ENCODE peak calls at places on chromosomes 5 and 9, in four cellular contexts. One of them, this sample, is unnamed.

GRCh38 chr9:93306579-93307091 is 122.7 kb downstream of the WNK2 start:
- DNase-seq in osteoblast: peak
- DNase-seq in bronchial epithelial cell: no peak
- DNase-seq in H1: peak
- DNase-seq in this sample: no peak

GRCh38 chr9:120109242-120109641 is 470.7 kb downstream of the CDK5RAP2 start:
- DNase-seq in osteoblast: no peak
- DNase-seq in bronchial epithelial cell: no peak
- DNase-seq in H1: peak
- DNase-seq in this sample: no peak

GRCh38 chr9:27371382-27371781 is 74.4 kb upstream of the EQTN start:
- DNase-seq in osteoblast: no peak
- DNase-seq in bronchial epithelial cell: peak
- DNase-seq in H1: no peak
- DNase-seq in this sample: peak

GRCh38 chr9:981491-981898 is 5.0 kb downstream of the DMRT3 start:
- DNase-seq in osteoblast: no peak
- DNase-seq in bronchial epithelial cell: no peak
- DNase-seq in H1: peak
- DNase-seq in this sample: no peak

GRCh38 chr9:93940951-93941350 is 14.2 kb downstream of the BARX1 start:
- DNase-seq in osteoblast: no peak
- DNase-seq in bronchial epithelial cell: no peak
- DNase-seq in H1: no peak
- DNase-seq in this sample: no peak

GRCh38 chr5:150603491-150603890 is 37.0 kb upstream of the SYNPO start:
- DNase-seq in osteoblast: peak
- DNase-seq in bronchial epithelial cell: no peak
- DNase-seq in H1: no peak
- DNase-seq in this sample: no peak

GRCh38 chr5:176881816-176882565 is 17.2 kb downstream of the HK3 start:
- DNase-seq in osteoblast: peak
- DNase-seq in bronchial epithelial cell: no peak
- DNase-seq in H1: no peak
- DNase-seq in this sample: no peak

GRCh38 chr5:59587489-59588337 is 305.8 kb downstream of the PDE4D start:
- DNase-seq in osteoblast: peak
- DNase-seq in bronchial epithelial cell: peak
- DNase-seq in H1: peak
- DNase-seq in this sample: peak

DNA sequence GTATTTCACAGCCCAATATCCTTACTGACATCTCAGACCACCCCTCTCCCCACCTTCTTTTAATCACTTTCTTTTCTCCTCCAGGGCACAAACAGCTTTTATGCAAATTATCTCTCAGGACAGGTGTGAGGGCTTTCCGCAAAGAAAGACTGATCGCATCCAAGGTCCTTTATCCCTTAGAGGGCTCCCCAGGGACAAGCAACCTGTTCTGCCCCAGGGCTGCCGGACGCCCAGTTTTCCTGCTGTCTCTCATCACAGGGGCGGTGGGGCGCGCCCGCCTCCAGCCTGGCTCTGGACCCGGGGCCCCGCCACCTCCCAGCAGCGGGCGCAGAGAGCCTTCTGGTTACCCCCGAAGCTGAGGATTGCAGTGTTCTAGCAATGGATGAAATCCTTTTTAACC is 266.1 kb downstream of the CWC27 start:
- DNase-seq in osteoblast: no peak
- DNase-seq in bronchial epithelial cell: no peak
- DNase-seq in H1: peak
- DNase-seq in this sample: no peak
- H3K4me3 ChIP-seq in osteoblast: peak
- H3K4me3 ChIP-seq in bronchial epithelial cell: peak
- H3K4me3 ChIP-seq in H1: peak
- H3K4me3 ChIP-seq in this sample: peak

GRCh38 chr9:136326777-136327312 is 494 bp upstream of the GPSM1 start:
- DNase-seq in osteoblast: no peak
- DNase-seq in bronchial epithelial cell: no peak
- DNase-seq in H1: no peak
- DNase-seq in this sample: no peak

GRCh38 chr9:136328011-136328621 is 777 bp downstream of the GPSM1 start:
- DNase-seq in osteoblast: peak
- DNase-seq in bronchial epithelial cell: peak
- DNase-seq in H1: no peak
- DNase-seq in this sample: peak

GRCh38 chr9:136326061-136326776 is 1.1 kb upstream of the GPSM1 start:
- DNase-seq in osteoblast: peak
- DNase-seq in bronchial epithelial cell: no peak
- DNase-seq in H1: peak
- DNase-seq in this sample: no peak

GRCh38 chr9:136328622-136329041 is 1.3 kb downstream of the GPSM1 start:
- DNase-seq in osteoblast: peak
- DNase-seq in bronchial epithelial cell: no peak
- DNase-seq in H1: no peak
- DNase-seq in this sample: no peak

GRCh38 chr9:136327313-136327971 is at the start of gene GPSM1:
- DNase-seq in osteoblast: peak
- DNase-seq in bronchial epithelial cell: no peak
- DNase-seq in H1: no peak
- DNase-seq in this sample: peak
- TF ChIP-seq CTCF in osteoblast: no peak
- TF ChIP-seq CTCF in bronchial epithelial cell: no peak
- TF ChIP-seq CTCF in H1: no peak
- TF ChIP-seq CTCF in this sample: no peak

GRCh38 chr9:83955985-83956287 is 24.1 kb downstream of the HNRNPK start:
- DNase-seq in osteoblast: no peak
- DNase-seq in bronchial epithelial cell: no peak
- DNase-seq in H1: no peak
- DNase-seq in this sample: no peak

GRCh38 chr9:83957029-83957513 is 22.9 kb downstream of the HNRNPK start:
- DNase-seq in osteoblast: no peak
- DNase-seq in bronchial epithelial cell: no peak
- DNase-seq in H1: no peak
- DNase-seq in this sample: no peak

GRCh38 chr9:83960991-83961390 is 19.0 kb downstream of the HNRNPK start:
- DNase-seq in osteoblast: no peak
- DNase-seq in bronchial epithelial cell: no peak
- DNase-seq in H1: no peak
- DNase-seq in this sample: no peak

GRCh38 chr9:83959061-83959460 is 21.0 kb downstream of the HNRNPK start:
- DNase-seq in osteoblast: peak
- DNase-seq in bronchial epithelial cell: no peak
- DNase-seq in H1: no peak
- DNase-seq in this sample: peak

GRCh38 chr9:83956288-83957028 is 23.6 kb downstream of the HNRNPK start:
- DNase-seq in osteoblast: peak
- DNase-seq in bronchial epithelial cell: no peak
- DNase-seq in H1: no peak
- DNase-seq in this sample: peak
- H3K4me3 ChIP-seq in osteoblast: peak
- H3K4me3 ChIP-seq in bronchial epithelial cell: peak
- H3K4me3 ChIP-seq in H1: peak
- H3K4me3 ChIP-seq in this sample: peak

GRCh38 chr5:107352576-107352975 is 318.2 kb downstream of the EFNA5 start:
- DNase-seq in osteoblast: no peak
- DNase-seq in bronchial epithelial cell: no peak
- DNase-seq in H1: no peak
- DNase-seq in this sample: no peak
- TF ChIP-seq CTCF in osteoblast: no peak
- TF ChIP-seq CTCF in bronchial epithelial cell: no peak
- TF ChIP-seq CTCF in H1: no peak
- TF ChIP-seq CTCF in this sample: no peak

GRCh38 chr9:131676431-131676972 is 63.4 kb downstream of the RAPGEF1 start:
- DNase-seq in osteoblast: peak
- DNase-seq in bronchial epithelial cell: no peak
- DNase-seq in H1: no peak
- DNase-seq in this sample: no peak
- H3K4me3 ChIP-seq in osteoblast: no peak
- H3K4me3 ChIP-seq in bronchial epithelial cell: no peak
- H3K4me3 ChIP-seq in H1: no peak
- H3K4me3 ChIP-seq in this sample: no peak

DNA sequence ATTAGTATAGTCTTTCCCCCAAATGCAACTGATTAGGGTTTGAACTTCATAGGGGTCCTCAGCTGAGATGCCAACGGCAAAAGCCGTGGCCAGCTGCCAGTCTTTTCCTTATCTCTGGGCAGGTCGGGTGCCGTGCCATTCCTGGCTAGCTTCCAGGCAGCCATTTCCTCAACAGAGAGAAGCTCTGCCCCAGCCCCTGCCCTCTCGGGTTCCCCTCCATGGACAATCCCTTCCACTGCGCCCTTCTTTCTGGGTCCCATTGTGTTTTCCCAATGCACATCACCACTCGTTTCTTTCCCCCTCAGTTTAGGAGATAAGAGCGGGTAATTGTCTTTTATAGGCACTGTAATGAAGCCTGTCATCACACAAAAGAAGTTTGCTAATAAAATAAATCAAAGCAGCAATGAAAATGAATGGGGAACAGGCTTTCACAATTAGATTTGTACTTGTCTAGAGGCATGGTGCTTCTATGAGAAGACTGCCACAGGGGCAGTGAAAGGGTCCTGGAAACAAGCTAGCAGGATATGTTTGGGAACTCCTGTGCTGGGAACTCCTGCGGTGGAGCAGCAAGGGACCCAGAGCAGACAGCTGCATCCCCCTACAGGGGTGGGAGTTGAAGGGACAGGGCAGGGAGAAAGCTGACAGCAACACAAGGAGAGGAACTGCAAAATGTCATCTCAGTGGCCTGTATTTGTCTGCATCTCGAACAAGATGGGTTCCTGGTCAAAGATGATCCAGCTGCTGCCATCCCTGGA is 48.0 kb upstream of the SAP30L start:
- DNase-seq in osteoblast: no peak
- DNase-seq in bronchial epithelial cell: no peak
- DNase-seq in H1: no peak
- DNase-seq in this sample: no peak
- TF ChIP-seq CTCF in osteoblast: no peak
- TF ChIP-seq CTCF in bronchial epithelial cell: peak
- TF ChIP-seq CTCF in H1: no peak
- TF ChIP-seq CTCF in this sample: no peak

GRCh38 chr5:180785794-180786221 is 16.8 kb downstream of the MGAT1 start:
- DNase-seq in osteoblast: peak
- DNase-seq in bronchial epithelial cell: peak
- DNase-seq in H1: peak
- DNase-seq in this sample: peak
- H3K4me3 ChIP-seq in osteoblast: peak
- H3K4me3 ChIP-seq in bronchial epithelial cell: no peak
- H3K4me3 ChIP-seq in H1: peak
- H3K4me3 ChIP-seq in this sample: no peak

GRCh38 chr9:137458194-137459146 is 664 bp downstream of the NSMF start:
- DNase-seq in osteoblast: peak
- DNase-seq in bronchial epithelial cell: no peak
- DNase-seq in H1: no peak
- DNase-seq in this sample: peak

GRCh38 chr9:137459147-137459600 is at the start of gene NSMF:
- DNase-seq in osteoblast: peak
- DNase-seq in bronchial epithelial cell: peak
- DNase-seq in H1: peak
- DNase-seq in this sample: peak

GRCh38 chr9:137456864-137457405 is 2.2 kb downstream of the NSMF start:
- DNase-seq in osteoblast: no peak
- DNase-seq in bronchial epithelial cell: no peak
- DNase-seq in H1: no peak
- DNase-seq in this sample: no peak

GRCh38 chr9:137456061-137456863 is 2.9 kb downstream of the NSMF start:
- DNase-seq in osteoblast: peak
- DNase-seq in bronchial epithelial cell: no peak
- DNase-seq in H1: no peak
- DNase-seq in this sample: no peak

DNA sequence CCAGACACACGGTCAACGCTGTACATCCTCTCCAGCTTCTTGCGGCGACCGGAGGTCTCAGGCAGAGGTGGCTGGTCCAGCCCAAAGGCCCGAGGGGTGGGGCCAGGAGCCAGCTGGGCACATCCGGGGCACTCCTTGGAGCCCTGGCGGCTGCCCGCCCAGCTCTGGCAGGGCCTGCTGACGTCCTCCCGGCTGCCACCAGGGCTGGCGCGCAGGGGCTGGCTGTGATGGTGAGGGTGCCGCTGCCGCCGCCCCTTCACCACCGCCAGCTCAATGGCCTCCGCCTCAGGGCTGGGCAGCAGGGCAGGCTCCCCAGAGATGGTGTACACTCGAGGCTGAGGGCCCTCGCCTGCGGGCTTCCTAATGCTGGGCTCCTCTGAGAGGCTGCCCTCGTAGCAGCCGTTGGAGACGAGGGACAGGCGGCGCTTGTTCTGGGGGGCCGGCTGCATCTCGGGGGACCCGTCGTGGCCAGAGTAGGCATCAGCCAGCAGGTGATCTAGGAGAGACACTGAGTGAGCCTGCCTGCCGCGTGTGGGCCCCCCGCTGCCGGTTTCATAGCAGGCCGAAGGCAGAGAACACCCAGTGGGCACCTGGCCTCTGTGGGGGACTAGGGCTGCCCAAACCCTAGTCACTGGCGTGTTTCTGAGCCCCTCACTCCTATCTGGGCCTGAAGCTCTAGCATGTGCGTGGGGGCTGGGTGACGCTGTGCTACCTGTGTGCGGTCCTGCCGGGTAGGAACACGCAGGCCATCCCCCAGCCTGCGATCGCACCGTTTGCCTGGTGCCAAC is 1.5 kb downstream of the NSMF start:
- DNase-seq in osteoblast: peak
- DNase-seq in bronchial epithelial cell: no peak
- DNase-seq in H1: no peak
- DNase-seq in this sample: no peak
- TF ChIP-seq CTCF in osteoblast: no peak
- TF ChIP-seq CTCF in bronchial epithelial cell: no peak
- TF ChIP-seq CTCF in H1: no peak
- TF ChIP-seq CTCF in this sample: no peak

DNA sequence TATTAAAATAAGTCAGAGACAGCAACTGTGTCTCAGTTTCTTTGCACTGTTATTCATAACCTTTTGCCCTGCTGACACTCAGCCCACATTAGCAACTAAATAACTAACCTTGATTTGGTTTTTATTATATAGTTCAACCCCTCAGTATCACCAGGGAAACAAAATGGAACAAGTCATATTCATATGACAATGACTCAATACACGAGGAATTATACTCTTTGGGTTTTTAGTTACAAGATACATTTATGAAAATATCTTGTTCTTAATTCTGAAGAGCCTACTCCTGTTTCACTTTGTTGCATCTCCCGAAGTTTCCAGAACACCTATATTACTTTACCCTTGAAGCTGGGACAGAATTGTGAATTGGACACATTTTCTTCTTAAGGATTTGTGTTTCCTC is 845.4 kb downstream of the EFNA5 start:
- DNase-seq in osteoblast: no peak
- DNase-seq in bronchial epithelial cell: peak
- DNase-seq in H1: no peak
- DNase-seq in this sample: peak
- H3K4me3 ChIP-seq in osteoblast: no peak
- H3K4me3 ChIP-seq in bronchial epithelial cell: no peak
- H3K4me3 ChIP-seq in H1: no peak
- H3K4me3 ChIP-seq in this sample: no peak